ENCODE peak calls at places on chromosomes 4 and X, in four cellular contexts. C is HepG2, Y is GM12878, G is K562. W is an unnamed sample.

GRCh38 chr4:184287697-184288255 is 70.1 kb upstream of the ENPP6 start:
- DNase-seq in C (peak), Y (no peak), G (no peak), W (no peak)

GRCh38 chrX:40418413-40419195 is 162.2 kb upstream of the ATP6AP2 start:
- DNase-seq in C (no peak), Y (no peak), G (no peak), W (no peak)

GRCh38 chrX:140040397-140040796 is 75.1 kb upstream of the CXorf66 start:
- DNase-seq in C (no peak), Y (no peak), G (no peak), W (no peak)

GRCh38 chrX:87525771-87526229 is 8.2 kb downstream of the KLHL4 start:
- DNase-seq in C (no peak), Y (no peak), G (peak), W (no peak)

GRCh38 chrX:31652651-31653050 is 580.8 kb upstream of the FTHL17 start:
- DNase-seq in C (no peak), Y (no peak), G (no peak), W (no peak)

GRCh38 chr4:69156913-69157312 is 57.6 kb downstream of the UGT2B11 start:
- DNase-seq in C (peak), Y (no peak), G (no peak), W (peak)

GRCh38 chr4:112234952-112235609 is 3.5 kb downstream of the AP1AR start:
- DNase-seq in C (peak), Y (peak), G (peak), W (peak)

GRCh38 chrX:39688576-39689373 is 409.0 kb downstream of the BCOR start:
- DNase-seq in C (peak), Y (no peak), G (peak), W (peak)

GRCh38 chr4:59966758-59967157 is 1233.4 kb upstream of the ADGRL3 start:
- DNase-seq in C (no peak), Y (no peak), G (no peak), W (no peak)

GRCh38 chrX:129759576-129760061 is 20.1 kb upstream of the SASH3 start:
- DNase-seq in C (no peak), Y (no peak), G (peak), W (no peak)

GRCh38 chr4:39621582-39621981 is 17.1 kb downstream of the SMIM14 start:
- DNase-seq in C (peak), Y (no peak), G (no peak), W (no peak)

GRCh38 chr4:168717852-168718251 is 221.0 kb downstream of the PALLD start:
- DNase-seq in C (no peak), Y (no peak), G (no peak), W (no peak)

GRCh38 chrX:79364306-79364705 is 2.8 kb downstream of the ITM2A start:
- DNase-seq in C (peak), Y (no peak), G (no peak), W (no peak)

GRCh38 chrX:40931921-40932320 is 153.3 kb upstream of the USP9X start:
- DNase-seq in C (no peak), Y (no peak), G (no peak), W (no peak)

GRCh38 chrX:47566841-47567240 is 5.8 kb downstream of the ARAF start:
- DNase-seq in C (no peak), Y (no peak), G (no peak), W (no peak)

GRCh38 chrX:104136241-104137019 is 20.4 kb downstream of the SLC25A53 start:
- DNase-seq in C (peak), Y (peak), G (peak), W (peak)

GRCh38 chr4:163540448-163540847 is 46.0 kb downstream of the TMA16 start:
- DNase-seq in C (no peak), Y (no peak), G (no peak), W (no peak)

GRCh38 chr4:90486346-90486745 is 359.2 kb downstream of the CCSER1 start:
- DNase-seq in C (no peak), Y (no peak), G (no peak), W (no peak)

GRCh38 chrX:108126661-108127060 is 35.1 kb downstream of the ATG4A start:
- DNase-seq in C (no peak), Y (no peak), G (no peak), W (no peak)

GRCh38 chr4:145871209-145871608 is 67.4 kb downstream of the ZNF827 start:
- DNase-seq in C (no peak), Y (no peak), G (no peak), W (no peak)

GRCh38 chr4:1467581-1468458 is 61.6 kb upstream of the NKX1-1 start:
- DNase-seq in C (no peak), Y (no peak), G (no peak), W (no peak)

GRCh38 chr4:96654045-96654444 is 814.2 kb downstream of the PDHA2 start:
- DNase-seq in C (no peak), Y (no peak), G (no peak), W (no peak)

GRCh38 chr4:146153964-146154536 is 21.5 kb upstream of the LSM6 start:
- DNase-seq in C (no peak), Y (no peak), G (no peak), W (no peak)

GRCh38 chr4:135515295-135515694 is 1313.7 kb upstream of the PABPC4L start:
- DNase-seq in C (no peak), Y (no peak), G (no peak), W (no peak)

GRCh38 chr4:104491396-104491821 is 3.3 kb downstream of the CXXC4 start:
- DNase-seq in C (no peak), Y (no peak), G (peak), W (peak)

GRCh38 chr4:22463179-22463578 is 52.7 kb downstream of the ADGRA3 start:
- DNase-seq in C (no peak), Y (no peak), G (no peak), W (no peak)

GRCh38 chr4:83618991-83619390 is 83.1 kb downstream of the GPAT3 start:
- DNase-seq in C (no peak), Y (no peak), G (no peak), W (no peak)

GRCh38 chrX:148601034-148601433 is 100.6 kb downstream of the AFF2 start:
- DNase-seq in C (no peak), Y (no peak), G (no peak), W (no peak)
- TF ChIP-seq FOXM1 in C (no peak), Y (no peak), G (no peak), W (no peak)

DNA sequence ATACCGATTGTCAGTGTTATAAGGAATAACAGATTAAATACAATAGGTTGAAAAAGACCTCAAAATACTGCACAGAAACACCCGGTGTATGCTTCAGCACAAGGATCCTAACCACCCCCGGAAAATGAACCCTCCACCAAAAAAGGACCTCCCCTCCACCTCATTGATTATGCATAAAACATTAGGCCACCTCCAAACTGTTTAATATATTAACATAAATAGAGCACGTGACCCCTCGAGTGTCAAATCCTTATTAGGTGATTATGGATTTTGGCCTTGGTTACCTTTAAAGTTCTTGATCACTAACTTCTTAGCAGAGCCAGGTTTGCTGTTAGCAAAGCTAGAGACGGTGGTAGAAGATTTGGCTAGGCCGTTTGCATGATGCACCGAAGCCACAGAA is 963 bp downstream of the CUL4B start:
- DNase-seq in C (no peak), Y (no peak), G (no peak), W (no peak)
- TF ChIP-seq SP1 in C (no peak), Y (no peak), G (no peak), W (no peak)

DNA sequence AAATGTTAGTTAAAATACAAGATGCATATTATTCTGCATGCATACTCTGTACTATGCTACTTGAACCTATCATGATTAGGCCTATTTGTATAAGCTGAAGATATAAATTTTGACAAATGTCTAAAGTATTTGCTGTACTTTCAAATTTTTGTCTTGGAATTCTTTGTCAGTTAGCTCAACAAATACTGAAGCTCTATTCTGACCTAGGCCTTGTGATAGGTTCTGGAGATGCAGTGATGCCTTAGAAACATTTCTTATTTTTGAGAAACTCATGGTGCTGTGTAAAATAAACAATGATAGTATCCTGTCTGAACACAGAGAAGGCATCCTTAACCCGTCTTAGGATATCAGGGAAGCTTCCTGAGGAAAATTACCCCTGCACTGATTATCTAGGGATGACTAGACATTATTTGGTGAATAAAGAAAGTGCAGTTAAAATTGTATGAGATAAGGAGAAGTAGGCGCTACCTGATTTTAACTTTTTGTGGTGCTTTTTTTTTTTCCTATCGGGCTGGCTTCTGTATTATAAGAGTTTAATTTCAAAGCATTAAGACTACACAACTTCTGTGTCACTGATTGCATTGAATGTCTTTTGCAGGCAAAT is 43.4 kb downstream of the MOB1B start:
- DNase-seq in C (no peak), Y (no peak), G (no peak), W (no peak)
- TF ChIP-seq FOXM1 in C (no peak), Y (no peak), G (no peak), W (no peak)

DNA sequence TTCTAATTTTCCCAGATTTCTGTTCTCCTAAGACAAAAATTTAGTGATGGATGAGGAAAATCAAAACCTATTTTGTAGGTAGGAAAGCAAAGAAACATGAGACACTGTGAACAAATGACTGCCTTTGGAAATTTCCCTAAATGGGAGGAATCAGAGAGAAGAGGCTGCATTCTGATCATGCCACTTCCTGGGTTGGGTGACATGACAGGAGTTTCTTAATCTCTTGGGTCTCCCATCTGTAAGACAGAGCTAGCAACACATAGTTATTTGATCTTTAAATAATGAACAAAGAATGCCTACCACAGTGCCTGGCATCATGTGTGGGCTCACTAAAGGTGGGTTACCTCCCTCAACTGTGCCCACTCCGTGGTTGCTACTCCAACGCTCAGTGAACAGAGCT is 57.1 kb downstream of the CCDC149 start:
- DNase-seq in C (no peak), Y (no peak), G (no peak), W (no peak)
- TF ChIP-seq SP1 in C (no peak), Y (no peak), G (no peak), W (no peak)

GRCh38 chr4:53309321-53310020 is 56.4 kb downstream of the SCFD2 start:
- DNase-seq in C (no peak), Y (no peak), G (no peak), W (no peak)

GRCh38 chr4:53315300-53315699 is 50.6 kb downstream of the SCFD2 start:
- DNase-seq in C (no peak), Y (no peak), G (no peak), W (no peak)

GRCh38 chr4:53307819-53308773 is 57.8 kb downstream of the SCFD2 start:
- DNase-seq in C (no peak), Y (no peak), G (no peak), W (no peak)

GRCh38 chr4:53314257-53314656 is 51.6 kb downstream of the SCFD2 start:
- DNase-seq in C (no peak), Y (no peak), G (no peak), W (no peak)

DNA sequence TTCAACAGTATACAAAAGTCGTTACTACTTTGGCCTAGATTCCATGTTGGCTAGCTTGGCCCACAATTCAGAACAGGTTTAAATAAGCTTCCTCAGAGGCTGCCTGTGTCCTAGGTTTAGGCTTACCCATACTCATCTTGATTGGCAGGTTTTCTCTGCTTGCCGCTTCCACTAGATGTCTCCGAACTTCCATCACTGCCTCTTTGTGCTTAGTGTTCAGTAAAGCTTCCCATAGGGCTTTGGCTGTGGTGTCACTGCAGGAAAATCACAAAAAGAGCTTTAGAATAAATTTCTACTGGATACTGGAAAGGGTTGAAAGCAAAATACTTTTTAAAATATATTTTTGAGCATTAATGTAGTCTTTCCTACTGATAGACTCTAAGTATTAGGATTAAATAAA is 52.4 kb downstream of the SCFD2 start:
- DNase-seq in C (peak), Y (no peak), G (peak), W (no peak)
- TF ChIP-seq FOXM1 in C (no peak), Y (no peak), G (no peak), W (no peak)

GRCh38 chr4:67885727-67886126 is 1.9 kb upstream of the TMPRSS11D start:
- DNase-seq in C (no peak), Y (no peak), G (no peak), W (no peak)
- TF ChIP-seq SP1 in C (no peak), Y (no peak), G (no peak), W (no peak)